ENCODE peak calls at places on chromosomes 11 and 22, in ten cellular contexts. N, F, H, Q, P, V, O, W, C and J are unnamed samples.

GRCh38 chr11:65487467-65488272 is 11.2 kb upstream of the MALAT1 start:
- DNase-seq in N (peak), F (peak), H (peak), Q (peak), P (peak), V (peak), O (peak), W (no peak), C (peak), J (peak)

GRCh38 chr11:76243157-76243556 is 36.9 kb upstream of the WNT11 start:
- DNase-seq in N (no peak), F (no peak), H (no peak), Q (no peak), P (no peak), V (no peak), O (no peak), W (no peak), C (no peak), J (no peak)

GRCh38 chr22:22711532-22711913 is 67.1 kb downstream of the GGTLC2 start:
- DNase-seq in N (no peak), F (no peak), H (no peak), Q (no peak), P (no peak), V (no peak), O (no peak), W (no peak), C (no peak), J (no peak)

GRCh38 chr11:121416909-121417567 is 35.1 kb upstream of the SORL1 start:
- DNase-seq in N (peak), F (no peak), H (peak), Q (peak), P (peak), V (peak), O (no peak), W (peak), C (peak), J (peak)

GRCh38 chr22:31126869-31127175 is 4.1 kb downstream of the INPP5J start:
- DNase-seq in N (no peak), F (no peak), H (no peak), Q (no peak), P (no peak), V (no peak), O (no peak), W (no peak), C (no peak), J (no peak)

GRCh38 chr22:50544078-50544745 is 1.5 kb upstream of the KLHDC7B start:
- DNase-seq in N (no peak), F (peak), H (peak), Q (no peak), P (peak), V (no peak), O (peak), W (peak), C (peak), J (no peak)

GRCh38 chr11:86811637-86812321 is 11.4 kb downstream of the PRSS23 start:
- DNase-seq in N (peak), F (peak), H (peak), Q (no peak), P (no peak), V (peak), O (peak), W (no peak), C (peak), J (no peak)

GRCh38 chr11:119051440-119052162 is 5.4 kb downstream of the HYOU1 start:
- DNase-seq in N (no peak), F (no peak), H (no peak), Q (no peak), P (no peak), V (no peak), O (no peak), W (no peak), C (no peak), J (no peak)

GRCh38 chr11:28976012-28976800 is 868.0 kb downstream of the METTL15 start:
- DNase-seq in N (no peak), F (no peak), H (no peak), Q (no peak), P (no peak), V (no peak), O (no peak), W (no peak), C (no peak), J (no peak)

GRCh38 chr22:31852691-31853370 is 91.5 kb upstream of the YWHAH start:
- DNase-seq in N (no peak), F (no peak), H (no peak), Q (no peak), P (no peak), V (no peak), O (no peak), W (no peak), C (peak), J (peak)

GRCh38 chr11:124825876-124826275 is 25.7 kb upstream of the MSANTD2 start:
- DNase-seq in N (no peak), F (no peak), H (peak), Q (no peak), P (no peak), V (no peak), O (no peak), W (no peak), C (no peak), J (no peak)